ENCODE peak calls at places on chromosomes 3 and 15, in six cellular contexts. U is GM23338, Z is sigmoid colon, J is H1, O is spleen, P is stomach. Y is an unnamed sample. For H3K27me3, the result is how much of the 10 kb centered on the place peaks cover.

GRCh38 chr3:146581080-146581601 is 24.0 kb downstream of the PLSCR5 start:
- DNase-seq in J (no peak), P (no peak), U (no peak), O (no peak), Z (no peak), Y (no peak)

GRCh38 chr3:173584093-173584833 is 186.7 kb downstream of the NLGN1 start:
- DNase-seq in O (no peak), U (peak), P (no peak), Z (no peak), J (no peak), Y (no peak)

GRCh38 chr3:27293954-27294353 is 75.2 kb downstream of the NEK10 start:
- DNase-seq in J (no peak), O (no peak), U (no peak), P (no peak), Z (no peak), Y (no peak)

GRCh38 chr3:171846594-171846993 is 3.4 kb downstream of the TMEM212 start:
- DNase-seq in P (no peak), U (no peak), Z (no peak), J (no peak), O (no peak), Y (no peak)

GRCh38 chr3:52800079-52800478 is 5.5 kb downstream of the ITIH3 start:
- DNase-seq in O (no peak), U (no peak), J (no peak), P (no peak), Z (no peak), Y (no peak)

GRCh38 chr15:32717290-32718081 is at the start of gene GREM1:
- DNase-seq in Z (peak), J (no peak), U (peak), O (no peak), P (no peak), Y (no peak)

GRCh38 chr3:160449660-160450598 is at the start of gene TRIM59:
- DNase-seq in P (peak), U (peak), J (peak), O (peak), Z (peak), Y (peak)

GRCh38 chr3:15505412-15506165 is 15.9 kb downstream of the COLQ start:
- DNase-seq in U (no peak), P (no peak), O (no peak), J (no peak), Z (no peak), Y (no peak)

GRCh38 chr15:77516786-77517185 is 96.1 kb downstream of the HMG20A start:
- DNase-seq in P (no peak), J (no peak), Z (peak), U (no peak), O (peak), Y (no peak)

GRCh38 chr3:9732080-9732752 is 681 bp downstream of the BRPF1 start:
- DNase-seq in Z (no peak), P (peak), U (peak), J (no peak), O (peak), Y (peak)

GRCh38 chr3:16101295-16102186 is 72.9 kb upstream of the GALNT15 start:
- DNase-seq in U (no peak), O (no peak), P (no peak), Z (no peak), J (peak), Y (no peak)

GRCh38 chr3:46713898-46714552 is 3.6 kb downstream of the PRSS50 start:
- DNase-seq in U (no peak), Z (peak), P (peak), J (no peak), O (peak), Y (no peak)

GRCh38 chr3:185709241-185709955 is 115.4 kb downstream of the IGF2BP2 start:
- DNase-seq in U (no peak), O (no peak), P (no peak), Z (no peak), J (no peak), Y (no peak)

GRCh38 chr3:193776626-193777025 is 183.6 kb downstream of the OPA1 start:
- DNase-seq in Z (no peak), O (no peak), P (no peak), J (no peak), U (no peak), Y (no peak)
- H3K27me3 ChIP-seq in Z (under half), O (under half), P (under half), J (under half), U (half or more), Y (under half)

GRCh38 chr3:38120690-38121450 is 16.1 kb downstream of the ACAA1 start:
- DNase-seq in J (no peak), P (peak), O (peak), U (no peak), Z (peak), Y (no peak)
- TF ChIP-seq POLR2AphosphoS5 in J (no peak), P (no peak), O (peak), U (no peak), Z (no peak), Y (no peak)

GRCh38 chr15:48406911-48407310 is 75.7 kb downstream of the DUT start:
- DNase-seq in J (no peak), U (peak), Z (no peak), P (no peak), O (no peak), Y (no peak)
- TF ChIP-seq CTCF in J (no peak), U (peak), Z (no peak), P (no peak), O (no peak), Y (no peak)

GRCh38 chr15:65246026-65246714 is 34.9 kb upstream of the CILP start:
- DNase-seq in J (no peak), Z (no peak), U (no peak), P (no peak), O (no peak), Y (no peak)
- H3K27me3 ChIP-seq in J (under half), Z (under half), U (under half), P (under half), O (under half), Y (under half)

DNA sequence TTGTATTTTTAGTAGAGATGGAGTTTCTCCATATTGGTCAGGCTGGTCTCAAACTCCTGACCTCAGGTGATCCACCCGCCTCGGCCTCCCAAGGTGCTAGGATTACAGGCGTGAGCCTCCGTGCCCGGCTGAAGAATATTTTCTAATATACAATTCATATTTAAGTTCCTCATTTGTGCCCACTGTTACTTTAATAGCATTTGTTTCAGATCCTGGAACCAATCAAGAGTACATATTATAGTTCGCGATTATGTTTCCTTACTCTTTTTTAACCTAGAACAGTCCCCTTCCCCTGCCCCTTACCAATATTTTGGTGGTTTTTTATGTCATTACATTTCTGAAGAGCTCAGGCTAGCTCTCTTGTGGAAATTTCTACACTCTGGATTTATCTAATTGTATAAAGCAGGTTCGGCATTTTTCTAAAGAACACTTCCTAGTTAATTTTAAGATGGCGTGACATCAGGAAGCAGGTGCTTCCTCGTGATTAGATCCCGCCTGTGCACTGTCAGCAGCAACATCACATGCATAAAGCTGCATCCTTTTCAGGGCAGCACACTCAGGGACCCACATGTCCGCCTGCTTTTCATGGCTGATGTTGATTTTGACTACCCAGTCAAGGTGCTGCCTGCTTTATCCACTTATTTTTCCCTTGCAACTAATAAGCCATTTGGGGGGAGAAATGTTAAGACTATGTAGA is 88.7 kb upstream of the EPHB3 start:
- DNase-seq in Z (peak), U (no peak), P (no peak), J (no peak), O (peak), Y (peak)
- TF ChIP-seq POLR2AphosphoS5 in Z (peak), U (no peak), P (no peak), J (no peak), O (no peak), Y (no peak)

GRCh38 chr15:71538922-71539321 is 271.4 kb upstream of the NR2E3 start:
- DNase-seq in J (no peak), P (no peak), U (no peak), O (no peak), Z (no peak), Y (no peak)

GRCh38 chr15:71530116-71530515 is 280.2 kb upstream of the NR2E3 start:
- DNase-seq in P (no peak), Z (no peak), O (no peak), U (no peak), J (no peak), Y (no peak)

GRCh38 chr15:71538181-71538580 is 272.2 kb upstream of the NR2E3 start:
- DNase-seq in U (no peak), Z (no peak), J (no peak), O (no peak), P (no peak), Y (no peak)

GRCh38 chr15:71529353-71529752 is 281.0 kb upstream of the NR2E3 start:
- DNase-seq in P (no peak), O (no peak), Z (no peak), U (no peak), J (no peak), Y (no peak)

DNA sequence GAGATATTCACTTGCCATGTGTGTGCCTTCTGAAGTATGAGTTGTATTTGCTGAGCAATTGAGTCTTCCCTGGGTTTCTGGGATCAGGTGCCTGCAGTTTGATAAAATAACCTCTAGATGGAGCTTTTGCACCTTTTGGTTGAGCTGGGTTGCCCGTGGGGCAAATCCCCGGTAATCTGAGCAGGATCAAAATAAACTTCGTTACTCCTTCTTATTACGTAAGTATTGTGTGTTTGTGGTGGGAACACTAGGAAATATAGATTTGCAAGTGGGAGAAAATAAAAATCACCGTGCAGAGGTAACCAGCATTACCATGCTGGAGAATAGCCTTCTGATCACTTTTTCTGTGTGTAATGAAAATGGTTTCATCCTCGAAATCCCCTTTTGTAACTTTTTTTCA is 277.4 kb upstream of the NR2E3 start:
- DNase-seq in O (no peak), P (no peak), U (peak), J (peak), Z (no peak), Y (peak)
- TF ChIP-seq CTCF in O (no peak), P (peak), U (peak), J (peak), Z (no peak), Y (peak)

DNA sequence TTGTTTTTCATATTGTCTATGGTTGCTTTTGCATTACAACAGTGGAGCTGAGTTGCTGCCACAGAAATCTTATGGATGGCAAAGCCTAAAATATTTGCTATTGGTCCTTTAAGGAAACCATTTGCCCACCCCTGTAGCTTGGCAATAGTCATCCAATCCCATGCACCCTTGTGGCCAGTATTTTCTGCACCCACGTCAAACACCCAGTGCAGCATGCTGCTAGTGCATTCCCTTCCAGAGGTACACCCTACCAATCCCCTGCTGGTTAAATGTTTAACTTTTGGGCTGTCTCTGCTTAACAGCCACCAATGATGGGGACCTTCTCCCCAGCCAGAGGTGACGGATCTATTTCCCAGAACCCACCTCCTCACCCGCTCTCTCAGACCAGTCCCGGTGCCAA is 23.8 kb upstream of the SLC6A11 start:
- DNase-seq in J (no peak), U (no peak), P (no peak), Z (no peak), O (no peak), Y (no peak)
- H3K27me3 ChIP-seq in J (under half), U (under half), P (under half), Z (under half), O (under half), Y (under half)

DNA sequence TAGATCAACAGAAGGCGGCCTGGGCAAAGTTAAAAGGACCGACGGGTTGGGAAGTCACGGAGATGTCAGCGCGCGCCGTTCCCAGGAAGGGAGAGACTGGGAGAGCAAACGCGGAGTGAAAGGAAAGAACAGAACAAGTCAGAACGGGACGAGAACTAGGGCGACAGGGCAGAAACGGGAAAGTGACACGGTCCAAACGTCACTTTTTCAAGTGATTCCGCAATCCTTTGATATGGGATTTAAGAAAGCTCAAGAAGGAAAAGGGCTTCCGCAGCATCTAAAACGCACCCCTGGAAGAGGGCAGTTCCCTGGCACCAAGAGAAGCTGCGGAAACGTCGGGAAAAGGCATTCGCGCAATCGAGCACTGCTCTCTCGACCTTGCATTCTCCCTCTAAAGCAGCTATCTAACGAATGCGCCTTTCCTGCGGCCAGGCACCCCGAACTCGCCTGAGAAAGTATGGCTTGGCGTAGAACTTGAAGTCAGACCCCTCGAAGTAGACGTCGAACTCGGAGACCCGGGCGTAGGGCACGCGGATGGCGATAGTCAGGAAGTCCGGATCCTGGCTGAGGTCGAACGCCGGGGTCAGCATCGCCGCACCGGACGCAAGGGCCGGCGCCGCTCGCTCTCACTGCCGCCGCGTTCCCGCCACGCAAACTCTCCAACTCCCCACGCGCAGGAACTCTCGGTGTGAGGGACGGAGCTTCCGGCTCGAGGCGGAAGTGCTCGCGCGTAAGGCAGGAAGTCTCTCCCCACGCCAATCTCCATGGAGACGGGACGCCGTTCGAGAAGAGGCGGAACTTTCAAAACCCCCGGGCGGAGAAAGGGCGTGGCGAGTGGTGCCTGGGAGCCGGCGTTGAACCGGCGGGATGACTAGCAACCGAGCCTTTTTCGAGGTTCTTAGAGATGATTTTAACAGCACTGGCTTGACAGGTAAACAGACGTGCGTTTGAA is at the start of gene SHQ1:
- DNase-seq in P (peak), J (peak), O (peak), Z (peak), U (peak), Y (peak)
- TF ChIP-seq POLR2AphosphoS5 in P (peak), J (no peak), O (peak), Z (peak), U (peak), Y (no peak)

GRCh38 chr3:13876451-13876850 is 3.4 kb downstream of the WNT7A start:
- DNase-seq in O (no peak), J (no peak), P (no peak), U (no peak), Z (no peak), Y (no peak)

GRCh38 chr3:13874891-13875290 is 5.0 kb downstream of the WNT7A start:
- DNase-seq in U (no peak), Z (no peak), J (no peak), P (no peak), O (no peak), Y (no peak)

GRCh38 chr3:13872451-13872850 is 7.4 kb downstream of the WNT7A start:
- DNase-seq in J (no peak), Z (peak), P (no peak), O (no peak), U (no peak), Y (no peak)

GRCh38 chr3:13871791-13872190 is 8.1 kb downstream of the WNT7A start:
- DNase-seq in Z (no peak), J (no peak), U (no peak), O (peak), P (no peak), Y (no peak)

DNA sequence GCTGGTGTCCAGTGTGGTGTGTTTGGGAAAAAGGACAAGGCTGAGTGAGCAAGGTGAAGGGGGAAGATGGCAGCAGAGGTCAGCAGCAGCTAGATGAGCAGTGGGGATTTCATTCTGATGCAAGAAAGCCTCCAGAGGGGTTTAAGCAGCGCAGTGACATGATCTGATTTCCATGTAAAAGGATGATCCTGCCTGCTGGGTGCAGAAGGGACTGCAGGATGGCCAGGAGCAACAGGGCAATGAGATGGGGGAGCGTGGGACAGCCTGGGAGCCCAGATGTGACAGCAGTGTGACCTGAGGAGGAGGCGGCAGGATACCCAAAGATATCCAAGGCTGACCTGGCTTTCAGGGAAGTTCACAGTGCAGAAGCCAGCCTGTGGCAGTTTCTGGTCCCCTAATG is 6.1 kb downstream of the WNT7A start:
- DNase-seq in Z (no peak), J (no peak), U (peak), O (no peak), P (no peak), Y (no peak)
- TF ChIP-seq CTCF in Z (no peak), J (peak), U (no peak), O (no peak), P (no peak), Y (no peak)

DNA sequence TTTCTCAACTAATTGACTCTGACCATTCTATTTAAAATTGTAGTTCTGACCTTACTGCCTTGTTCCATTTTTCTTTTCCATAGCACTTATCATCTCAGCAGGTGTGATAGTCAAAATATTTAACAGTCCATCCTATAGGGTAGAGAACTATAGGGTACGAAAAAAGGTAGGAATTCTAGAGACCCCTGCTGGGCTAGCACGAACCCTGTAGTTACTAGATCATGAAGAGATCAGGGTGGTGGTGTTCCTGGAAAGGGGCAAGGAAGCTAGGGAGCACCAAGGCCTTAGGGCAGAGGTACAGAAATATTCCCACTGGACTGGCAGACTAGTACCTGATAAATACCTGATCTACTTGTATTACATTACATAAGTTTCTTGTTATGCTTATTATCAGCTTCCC is 31.9 kb upstream of the XIRP1 start:
- DNase-seq in Z (no peak), P (no peak), O (no peak), U (no peak), J (no peak), Y (no peak)
- H3K27me3 ChIP-seq in Z (under half), P (under half), O (under half), U (under half), J (under half), Y (under half)

Y was measured in HL-60.